ENCODE peak calls at places on chromosome 16, in nine cellular contexts. J, U, O, Z, T, X, N, B and C are unnamed samples.

GRCh38 chr16:23974223-23974622 is 138.4 kb downstream of the PRKCB start:
- DNase-seq in O (no peak), J (no peak), Z (no peak), N (no peak), T (no peak), X (no peak), U (no peak), B (no peak), C (no peak)

GRCh38 chr16:25575363-25575762 is 116.4 kb upstream of the HS3ST4 start:
- DNase-seq in U (no peak), N (no peak), J (no peak), O (no peak), Z (no peak), X (no peak), B (no peak), T (no peak), C (no peak)

GRCh38 chr16:89120921-89121351 is 27.3 kb downstream of the ACSF3 start:
- DNase-seq in U (no peak), X (no peak), B (no peak), T (no peak), Z (peak; percentile 34), N (no peak), O (no peak), J (no peak), C (no peak)

GRCh38 chr16:13378151-13378550 is 476.8 kb downstream of the SHISA9 start:
- DNase-seq in T (no peak), X (no peak), Z (no peak), N (peak; percentile 32), O (no peak), B (no peak), U (no peak), J (no peak), C (no peak)

GRCh38 chr16:4634768-4635167 is 10.1 kb downstream of the MGRN1 start:
- DNase-seq in J (no peak), U (no peak), B (no peak), X (no peak), T (no peak), O (no peak), Z (no peak), N (no peak), C (no peak)

GRCh38 chr16:46980926-46981325 is 7.5 kb upstream of the DNAJA2 start:
- DNase-seq in J (no peak), U (no peak), T (no peak), B (no peak), O (no peak), X (no peak), N (no peak), Z (no peak), C (no peak)

GRCh38 chr16:12786077-12786476 is 17.6 kb downstream of the CPPED1 start:
- DNase-seq in U (no peak), O (no peak), Z (no peak), T (no peak), B (no peak), X (no peak), J (no peak), N (no peak), C (no peak)

GRCh38 chr16:47492428-47493357 is 31.6 kb downstream of the PHKB start:
- DNase-seq in N (peak; percentile 1), O (peak; percentile 21), J (peak; percentile 91), X (peak; percentile 28), B (peak; percentile 38), T (peak; percentile 65), Z (peak; percentile 79), U (peak; percentile 78), C (no peak)

GRCh38 chr16:88353232-88353631 is 29.5 kb upstream of the ZNF469 start:
- DNase-seq in X (no peak), O (no peak), N (no peak), J (no peak), Z (peak; percentile 9), T (no peak), B (no peak), U (no peak), C (no peak)

GRCh38 chr16:30082545-30083090 is 6.8 kb downstream of the PPP4C start:
- DNase-seq in Z (no peak), J (no peak), O (no peak), X (no peak), U (no peak), B (no peak), T (no peak), N (no peak), C (no peak)
- TF ChIP-seq CTCF in Z (no peak), J (no peak), O (no peak), X (no peak), U (peak; percentile 14), B (peak; percentile 14), T (peak; percentile 33), N (no peak), C (no peak)

GRCh38 chr16:3485821-3486505 is 9.3 kb downstream of the C16orf90 start:
- DNase-seq in U (no peak), J (no peak), B (no peak), N (no peak), O (no peak), X (no peak), Z (no peak), T (no peak), C (no peak)
- TF ChIP-seq CTCF in U (no peak), J (no peak), B (no peak), N (no peak), O (no peak), X (no peak), Z (no peak), T (no peak), C (no peak)

GRCh38 chr16:64051826-64052225 is 1070.0 kb downstream of the CDH11 start:
- DNase-seq in T (peak; percentile 5), O (no peak), X (no peak), J (no peak), N (no peak), U (peak; percentile 55), B (peak; percentile 3), Z (no peak), C (no peak)
- TF ChIP-seq CTCF in T (peak; percentile 41), O (no peak), X (no peak), J (no peak), N (peak; percentile 36), U (peak; percentile 52), B (peak; percentile 34), Z (no peak), C (no peak)

GRCh38 chr16:49513040-49513439 is 139.4 kb downstream of the C16orf78 start:
- DNase-seq in U (no peak), N (no peak), X (peak; percentile 11), O (no peak), J (no peak), Z (no peak), T (no peak), B (no peak), C (no peak)
- TF ChIP-seq CTCF in U (no peak), N (no peak), X (no peak), O (no peak), J (no peak), Z (peak; percentile 13), T (peak; percentile 20), B (no peak), C (no peak)

GRCh38 chr16:54160939-54161897 is 125.4 kb downstream of the IRX3 start:
- DNase-seq in Z (no peak), U (no peak), B (no peak), O (no peak), N (no peak), X (no peak), T (no peak), J (no peak), C (no peak)
- TF ChIP-seq CTCF in Z (no peak), U (no peak), B (no peak), O (no peak), N (no peak), X (no peak), T (no peak), J (no peak), C (no peak)

GRCh38 chr16:87190288-87191240 is 126.6 kb downstream of the C16orf95 start:
- DNase-seq in U (no peak), O (no peak), N (no peak), J (no peak), B (no peak), X (no peak), Z (no peak), T (no peak), C (no peak)
- TF ChIP-seq CTCF in U (peak; percentile 12), O (no peak), N (no peak), J (no peak), B (peak; percentile 38), X (no peak), Z (no peak), T (no peak), C (no peak)

DNA sequence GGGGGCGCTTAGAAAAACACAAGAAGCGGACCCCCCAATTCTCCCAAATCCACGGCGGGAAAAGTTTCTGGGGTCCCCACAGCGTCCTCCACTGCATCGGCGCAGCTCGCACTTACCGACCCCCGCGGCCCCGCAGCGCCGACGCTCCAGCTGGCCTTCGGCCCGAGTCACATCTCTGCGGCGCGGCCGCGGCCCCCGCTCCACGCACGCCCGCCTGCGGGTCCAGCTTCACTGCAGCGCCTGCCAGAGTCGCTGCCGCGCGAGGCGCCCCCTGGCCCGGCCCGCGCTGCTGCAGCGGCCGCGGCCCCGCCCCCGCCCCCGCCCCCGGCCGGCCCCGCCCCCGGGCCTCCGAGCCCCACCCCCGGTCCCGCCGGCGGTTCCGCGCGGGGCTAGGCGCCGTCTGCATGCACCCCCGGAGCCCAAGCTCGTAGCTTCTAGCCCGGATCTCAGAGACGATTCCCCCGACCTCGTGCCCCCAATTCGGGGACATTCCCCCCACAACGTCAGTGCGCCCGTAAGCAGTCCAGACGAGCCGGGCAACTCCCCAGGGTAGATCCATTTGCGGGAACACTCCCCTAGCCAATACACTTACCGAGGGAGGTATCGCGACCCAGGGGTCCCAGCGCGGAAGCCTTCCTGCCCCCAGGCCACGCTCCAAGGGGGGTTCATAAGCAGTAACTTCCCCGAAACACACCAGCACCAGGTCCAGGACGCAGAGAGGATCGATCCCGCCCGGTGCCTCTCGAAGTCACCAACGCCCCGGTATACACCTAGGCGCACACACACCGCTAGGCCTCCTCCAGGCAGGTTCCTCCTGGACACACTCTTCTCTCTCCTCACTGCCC is at the start of gene GPRC5B:
- DNase-seq in X (peak; percentile 42), J (peak; percentile 69), N (no peak), T (no peak), B (no peak), O (peak; percentile 77), Z (peak; percentile 55), U (peak; percentile 46), C (no peak)
- TF ChIP-seq CTCF in X (no peak), J (no peak), N (no peak), T (no peak), B (peak; percentile 10), O (no peak), Z (peak; percentile 17), U (no peak), C (no peak)